ENCODE peak calls at places on chromosomes 11 and 22, in five cellular contexts. L is activated CD8-positive, alpha-beta memory T cell treated with anti-CD3 and anti-CD28 coated beads for 24 hours; E is retina; P is sigmoid colon; Y is activated T-cell treated with anti-CD3 and anti-CD28 coated beads, Interleukin-2, amount 50 U/mL, for 1 hour. D is an unnamed sample.

GRCh38 chr11:111417011-111417765 is 38.1 kb upstream of the POU2AF1 start:
- DNase-seq in L (no peak), Y (no peak), E (no peak), P (no peak), D (no peak)

GRCh38 chr11:134228625-134229024 is 4.2 kb downstream of the VPS26B start:
- DNase-seq in L (no peak), P (no peak), Y (no peak), E (no peak), D (no peak)

GRCh38 chr22:19287889-19288288 is 3.6 kb downstream of the CLTCL1 start:
- DNase-seq in L (no peak), E (no peak), P (no peak), Y (no peak), D (no peak)

GRCh38 chr11:70901951-70902521 is 350.3 kb downstream of the SHANK2 start:
- DNase-seq in Y (no peak), P (peak; percentile 77), E (no peak), L (no peak), D (no peak)

GRCh38 chr22:44032126-44032730 is 8.1 kb downstream of the PARVB start:
- DNase-seq in P (no peak), Y (no peak), L (no peak), E (peak; percentile 50), D (no peak)

GRCh38 chr11:67438121-67438902 is 830 bp upstream of the PTPRCAP start:
- DNase-seq in P (no peak), E (no peak), L (peak; percentile 90), Y (peak; percentile 80), D (no peak)

GRCh38 chr11:70952171-70952570 is 300.2 kb downstream of the SHANK2 start:
- DNase-seq in E (no peak), L (no peak), P (no peak), Y (no peak), D (no peak)

GRCh38 chr11:78313181-78313788 is 104.3 kb downstream of the GAB2 start:
- DNase-seq in E (no peak), Y (no peak), L (no peak), P (no peak), D (no peak)

GRCh38 chr22:47164514-47165337 is 402.3 kb downstream of the TBC1D22A start:
- DNase-seq in L (no peak), E (peak; percentile 53), Y (peak; percentile 8), P (peak; percentile 40), D (peak; percentile 33)

GRCh38 chr22:34950480-34950879 is 115.5 kb upstream of the ISX start:
- DNase-seq in L (no peak), E (no peak), P (no peak), Y (no peak), D (no peak)

GRCh38 chr11:95108159-95108611 is 18.5 kb downstream of the ENDOD1 start:
- DNase-seq in L (no peak), P (no peak), E (no peak), Y (no peak), D (no peak)

GRCh38 chr11:119338318-119338890 is 2.3 kb downstream of the C1QTNF5 start:
- DNase-seq in Y (peak; percentile 72), E (peak; percentile 87), P (peak; percentile 88), L (peak; percentile 84), D (no peak)

GRCh38 chr11:66071326-66071870 is 1.3 kb downstream of the PACS1 start:
- DNase-seq in P (no peak), E (peak; percentile 9), L (no peak), Y (no peak), D (no peak)

GRCh38 chr22:28548411-28548810 is 131.2 kb downstream of the TTC28 start:
- DNase-seq in E (no peak), L (no peak), P (no peak), Y (no peak), D (no peak)

GRCh38 chr22:38733329-38734202 is 22.2 kb downstream of the SUN2 start:
- DNase-seq in Y (peak; percentile 69), L (peak; percentile 84), E (peak; percentile 58), P (peak; percentile 96), D (peak; percentile 77)

GRCh38 chr11:78742430-78742829 is 167.8 kb upstream of the NARS2 start:
- DNase-seq in P (no peak), Y (no peak), L (no peak), E (no peak), D (peak; percentile 79)

GRCh38 chr11:105181100-105181499 is 41.5 kb upstream of the CARD18 start:
- DNase-seq in Y (no peak), L (no peak), P (no peak), E (no peak), D (no peak)

GRCh38 chr11:124863137-124863825 is 2.0 kb upstream of the ROBO3 start:
- DNase-seq in Y (no peak), E (peak; percentile 79), P (peak; percentile 70), L (no peak), D (no peak)

GRCh38 chr11:121249039-121249663 is 43.4 kb upstream of the SC5D start:
- DNase-seq in E (peak; percentile 32), L (no peak), P (no peak), Y (no peak), D (no peak)

GRCh38 chr11:35305670-35306382 is 113.5 kb downstream of the SLC1A2 start:
- DNase-seq in E (peak; percentile 54), L (peak; percentile 67), Y (peak; percentile 47), P (no peak), D (no peak)

D was measured in Right ventricle myocardium superior.